ENCODE peak calls at places on chromosomes 16 and 17, in five cellular contexts. I is ascending aorta, T is Calu3, B is fibroblast of villous mesenchyme, Q is PC-3. E is an unnamed sample.

GRCh38 chr16:89166696-89167424 is 4.7 kb upstream of the CDH15 start:
- DNase-seq in Q (no peak), T (no peak), I (no peak), B (no peak), E (no peak)

GRCh38 chr17:3959295-3959899 is 4.8 kb downstream of the ATP2A3 start:
- DNase-seq in Q (peak), B (peak), I (no peak), T (peak), E (peak)

GRCh38 chr17:70521821-70522256 is 352.5 kb downstream of the KCNJ2 start:
- DNase-seq in T (peak), Q (peak), B (peak), I (no peak), E (peak)

GRCh38 chr16:67936124-67936875 is at the start of gene PSMB10:
- DNase-seq in I (no peak), T (peak), Q (no peak), B (peak), E (peak)

GRCh38 chr16:84999200-84999599 is 12.1 kb downstream of the ZDHHC7 start:
- DNase-seq in Q (peak), T (no peak), B (no peak), I (no peak), E (peak)

GRCh38 chr16:31695667-31696066 is 168.0 kb downstream of the AHSP start:
- DNase-seq in T (no peak), I (no peak), B (no peak), Q (no peak), E (no peak)

GRCh38 chr17:35046740-35047283 is 16.7 kb downstream of the RFFL start:
- DNase-seq in I (no peak), T (peak), Q (no peak), B (no peak), E (peak)

GRCh38 chr16:81697886-81698635 is 81.0 kb upstream of the PLCG2 start:
- DNase-seq in Q (no peak), B (no peak), T (no peak), I (no peak), E (no peak)

GRCh38 chr17:46143827-46144236 is 49.4 kb downstream of the KANSL1 start:
- DNase-seq in I (no peak), Q (no peak), B (no peak), T (no peak), E (no peak)

GRCh38 chr17:11334493-11334892 is 93.5 kb downstream of the SHISA6 start:
- DNase-seq in I (no peak), Q (no peak), T (no peak), B (no peak), E (no peak)

GRCh38 chr17:66633322-66633965 is 201.5 kb upstream of the CACNG5 start:
- DNase-seq in T (no peak), Q (no peak), I (no peak), B (no peak), E (peak)

GRCh38 chr17:20063665-20064648 is 54.8 kb downstream of the SPECC1 start:
- DNase-seq in T (no peak), I (peak), Q (peak), B (peak), E (peak)

GRCh38 chr17:82095777-82096708 is 2.0 kb downstream of the FASN start:
- DNase-seq in T (no peak), B (no peak), Q (peak), I (no peak), E (no peak)

GRCh38 chr17:66589892-66590291 is 245.0 kb upstream of the CACNG5 start:
- DNase-seq in B (no peak), I (no peak), T (no peak), Q (no peak), E (no peak)

GRCh38 chr16:14358697-14359305 is 271.3 kb downstream of the PARN start:
- DNase-seq in T (no peak), Q (no peak), I (no peak), B (no peak), E (no peak)

GRCh38 chr16:50708373-50709060 is 15.1 kb downstream of the NOD2 start:
- DNase-seq in T (no peak), I (no peak), Q (no peak), B (no peak), E (no peak)

GRCh38 chr17:14756469-14756868 is 455.6 kb downstream of the HS3ST3B1 start:
- DNase-seq in T (no peak), B (no peak), I (no peak), Q (peak), E (no peak)

GRCh38 chr17:37737081-37737480 is 7.8 kb downstream of the HNF1B start:
- DNase-seq in B (no peak), Q (peak), T (no peak), I (no peak), E (no peak)
- TF ChIP-seq CTCF in B (no peak), Q (peak), T (peak), I (no peak), E (no peak)

DNA sequence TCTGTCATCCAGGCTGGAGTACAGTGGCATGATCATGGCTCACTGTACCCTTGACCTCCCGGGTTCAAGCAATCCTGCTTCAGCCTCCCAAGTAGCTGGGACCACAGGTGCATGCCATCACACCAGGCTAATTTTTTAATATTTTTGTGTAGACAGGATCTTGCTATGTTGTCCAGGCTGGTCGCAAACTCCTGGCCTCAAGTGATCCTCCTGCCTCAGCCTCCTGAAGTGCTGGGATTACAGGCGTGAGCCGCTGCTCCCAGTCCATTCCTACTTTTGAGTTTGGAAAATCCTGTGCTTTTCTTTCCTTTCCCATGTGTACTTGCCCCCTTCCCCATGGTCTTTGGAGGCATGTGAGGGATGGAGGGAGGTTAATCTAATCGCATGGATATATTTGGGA is 60.0 kb downstream of the MSI2 start:
- DNase-seq in Q (no peak), I (no peak), T (no peak), B (no peak), E (no peak)
- TF ChIP-seq CTCF in Q (no peak), I (no peak), T (no peak), B (no peak), E (no peak)

GRCh38 chr17:42251115-42251514 is 25.1 kb downstream of the STAT5B start:
- DNase-seq in I (no peak), Q (no peak), T (no peak), B (peak), E (peak)
- TF ChIP-seq CTCF in I (no peak), Q (no peak), T (no peak), B (peak), E (peak)

DNA sequence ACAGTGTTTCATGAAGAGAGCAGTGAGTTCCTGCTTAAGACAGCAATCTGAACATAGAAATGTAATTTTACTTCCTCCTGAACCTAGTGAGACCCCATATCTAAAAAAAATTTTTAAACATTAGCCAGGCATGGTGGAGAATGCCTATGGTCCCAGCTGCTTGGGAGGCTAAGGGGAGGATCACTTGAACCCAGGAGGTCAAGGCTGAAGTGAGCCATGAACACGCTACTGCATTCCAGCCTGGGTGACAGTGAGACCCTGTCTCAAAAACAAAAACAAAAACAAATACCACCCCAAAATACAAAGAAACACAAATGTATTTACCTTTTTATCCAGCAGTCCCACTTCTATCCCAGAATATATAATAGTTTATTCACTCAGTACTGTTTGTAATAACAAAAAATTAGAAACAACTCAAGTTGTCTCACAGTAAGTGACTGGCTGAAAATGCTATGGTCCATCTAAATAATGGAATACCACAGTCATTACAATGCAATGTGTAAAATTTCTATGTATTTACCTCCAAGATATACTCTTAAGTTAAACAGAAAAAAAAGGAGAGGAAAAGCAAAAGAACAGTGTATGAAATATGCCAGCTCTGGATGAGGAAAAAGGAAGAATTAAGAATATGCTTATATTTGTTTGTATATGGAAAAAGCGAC is 16.3 kb downstream of the CFDP1 start:
- DNase-seq in Q (no peak), I (no peak), T (no peak), B (no peak), E (no peak)
- TF ChIP-seq CTCF in Q (no peak), I (no peak), T (no peak), B (no peak), E (no peak)

GRCh38 chr16:16871196-16871595 is 492.3 kb downstream of the NPIPA7 start:
- DNase-seq in I (no peak), T (no peak), Q (no peak), B (no peak), E (no peak)
- TF ChIP-seq CTCF in I (no peak), T (no peak), Q (no peak), B (no peak), E (no peak)

E was measured in fibroblast of the aortic adventitia.